ENCODE peak calls at places on chromosomes 5 and 9, in four cellular contexts. V is K562, P is GM23248, N is Karpas-422. F is an unnamed sample. For H4K20me1 and H3K4me1, the result is how much of the 10 kb centered on the place peaks cover.

GRCh38 chr9:6106576-6107339 is 91.3 kb upstream of the RANBP6 start:
- DNase-seq in V (peak), P (peak), N (peak), F (no peak)

GRCh38 chr5:59999056-59999455 is 105.5 kb upstream of the PDE4D start:
- DNase-seq in V (no peak), P (no peak), N (no peak), F (peak)

GRCh38 chr5:169121631-169122420 is 179.1 kb downstream of the SLIT3 start:
- DNase-seq in V (no peak), P (peak), N (no peak), F (peak)

GRCh38 chr9:26809795-26810194 is 82.8 kb downstream of the CAAP1 start:
- DNase-seq in V (no peak), P (peak), N (no peak), F (peak)

GRCh38 chr5:90153031-90153430 is 256.5 kb downstream of the CETN3 start:
- DNase-seq in V (no peak), P (peak), N (no peak), F (no peak)

GRCh38 chr5:138743506-138743905 is 9.7 kb upstream of the CTNNA1 start:
- DNase-seq in V (no peak), P (no peak), N (no peak), F (peak)

GRCh38 chr9:121748080-121748479 is 96.6 kb downstream of the DAB2IP start:
- DNase-seq in V (no peak), P (peak), N (no peak), F (no peak)

GRCh38 chr5:17819786-17820185 is 185.5 kb downstream of the TAF11L14 start:
- DNase-seq in V (no peak), P (no peak), N (no peak), F (peak)

GRCh38 chr5:74421365-74421764 is 219.2 kb downstream of the ENC1 start:
- DNase-seq in V (no peak), P (no peak), N (no peak), F (no peak)

GRCh38 chr9:87516222-87516930 is 18.7 kb downstream of the DAPK1 start:
- DNase-seq in V (peak), P (peak), N (no peak), F (peak)

GRCh38 chr5:169546346-169546745 is 37.2 kb upstream of the SPDL1 start:
- DNase-seq in V (no peak), P (peak), N (no peak), F (no peak)

GRCh38 chr9:95177617-95178016 is 139.9 kb downstream of the FANCC start:
- DNase-seq in V (no peak), P (no peak), N (no peak), F (no peak)

GRCh38 chr9:114588671-114589526 is 1.3 kb downstream of the ATP6V1G1 start:
- DNase-seq in V (no peak), P (peak), N (peak), F (peak)

GRCh38 chr9:91071185-91071990 is 269.8 kb downstream of the SYK start:
- DNase-seq in V (no peak), P (peak), N (no peak), F (peak)

GRCh38 chr5:16156152-16156551 is 23.4 kb downstream of the MARCHF11 start:
- DNase-seq in V (no peak), P (no peak), N (no peak), F (no peak)

GRCh38 chr9:72271617-72272478 is 93.2 kb downstream of the ZFAND5 start:
- DNase-seq in V (peak), P (peak), N (peak), F (peak)

GRCh38 chr9:26462213-26462612 is 430.4 kb downstream of the CAAP1 start:
- DNase-seq in V (no peak), P (no peak), N (no peak), F (no peak)

GRCh38 chr5:156942064-156942463 is 21.0 kb downstream of the TIMD4 start:
- DNase-seq in V (no peak), P (no peak), N (no peak), F (no peak)

GRCh38 chr9:133452562-133452961 is 7.2 kb upstream of the CACFD1 start:
- DNase-seq in V (no peak), P (no peak), N (no peak), F (no peak)

GRCh38 chr5:12861891-12862290 is 957.6 kb upstream of the CTNND2 start:
- DNase-seq in V (no peak), P (no peak), N (no peak), F (no peak)

GRCh38 chr9:127763918-127764384 is 14.5 kb downstream of the SH2D3C start:
- DNase-seq in V (peak), P (peak), N (peak), F (no peak)

GRCh38 chr5:80346055-80346454 is 26.3 kb downstream of the SPZ1 start:
- DNase-seq in V (peak), P (peak), N (peak), F (no peak)

GRCh38 chr5:162786234-162786633 is 651.2 kb upstream of the CCNG1 start:
- DNase-seq in V (no peak), P (no peak), N (no peak), F (no peak)

GRCh38 chr5:116271432-116271831 is 186.6 kb downstream of the COMMD10 start:
- DNase-seq in V (no peak), P (peak), N (no peak), F (peak)

GRCh38 chr9:76677481-76678055 is 86.7 kb upstream of the PCA3 start:
- DNase-seq in V (peak), P (peak), N (no peak), F (peak)

GRCh38 chr9:89311346-89312153 is 555 bp downstream of the CKS2 start:
- DNase-seq in V (no peak), P (peak), N (peak), F (no peak)

GRCh38 chr5:83991566-83992224 is 271.0 kb upstream of the HAPLN1 start:
- DNase-seq in V (no peak), P (no peak), N (no peak), F (peak)

GRCh38 chr9:128145536-128145935 is 3.7 kb upstream of the LCN2 start:
- DNase-seq in V (no peak), P (no peak), N (no peak), F (no peak)

GRCh38 chr5:2303391-2304100 is 420.8 kb upstream of the IRX4 start:
- DNase-seq in V (no peak), P (no peak), N (no peak), F (no peak)

GRCh38 chr5:109838157-109838556 is 148.4 kb downstream of the MAN2A1 start:
- DNase-seq in V (no peak), P (no peak), N (no peak), F (no peak)

GRCh38 chr5:9513825-9514224 is 32.0 kb downstream of the SEMA5A start:
- DNase-seq in V (no peak), P (peak), N (no peak), F (no peak)

GRCh38 chr9:117414220-117414905 is 494 bp downstream of the ASTN2 start:
- DNase-seq in V (no peak), P (peak), N (no peak), F (no peak)

GRCh38 chr5:139193928-139194327 is 4.2 kb downstream of the SIL1 start:
- DNase-seq in V (peak), P (peak), N (peak), F (no peak)

GRCh38 chr5:83540783-83541182 is 69.2 kb downstream of the VCAN start:
- DNase-seq in V (no peak), P (no peak), N (no peak), F (no peak)

GRCh38 chr5:116747881-116748280 is 173.3 kb upstream of the SEMA6A start:
- DNase-seq in V (no peak), P (no peak), N (no peak), F (no peak)

DNA sequence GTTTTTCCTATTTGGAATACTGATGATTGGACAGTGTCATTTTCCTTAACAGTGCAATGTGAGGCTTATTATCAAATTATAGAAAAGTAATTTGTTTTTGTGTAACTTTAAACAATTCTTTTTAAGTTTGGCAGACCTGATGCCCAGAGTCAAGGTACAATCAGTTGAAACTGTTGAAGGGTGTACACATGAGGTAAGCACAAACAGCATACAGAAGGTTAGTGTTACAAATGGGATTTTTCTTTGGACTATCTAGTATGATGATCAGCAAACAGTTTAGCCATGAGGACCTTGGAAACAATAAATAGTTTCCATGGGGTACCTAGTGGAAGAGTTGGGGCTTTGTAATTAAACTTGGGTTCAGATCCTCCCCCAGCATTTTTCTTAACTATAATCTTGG is 16.2 kb downstream of the MTREX start:
- DNase-seq in V (no peak), P (no peak), N (peak), F (no peak)
- H4K20me1 ChIP-seq in V (under half), P (under half), N (under half), F (under half)

GRCh38 chr9:96189995-96190394 is 112.0 kb downstream of the HSD17B3 start:
- DNase-seq in V (no peak), P (no peak), N (no peak), F (no peak)

GRCh38 chr9:96187108-96187695 is 114.8 kb downstream of the HSD17B3 start:
- DNase-seq in V (no peak), P (no peak), N (no peak), F (no peak)

GRCh38 chr9:96185518-96186156 is 116.3 kb downstream of the HSD17B3 start:
- DNase-seq in V (no peak), P (no peak), N (no peak), F (no peak)

GRCh38 chr9:96183751-96184150 is 118.2 kb downstream of the HSD17B3 start:
- DNase-seq in V (no peak), P (no peak), N (no peak), F (no peak)

DNA sequence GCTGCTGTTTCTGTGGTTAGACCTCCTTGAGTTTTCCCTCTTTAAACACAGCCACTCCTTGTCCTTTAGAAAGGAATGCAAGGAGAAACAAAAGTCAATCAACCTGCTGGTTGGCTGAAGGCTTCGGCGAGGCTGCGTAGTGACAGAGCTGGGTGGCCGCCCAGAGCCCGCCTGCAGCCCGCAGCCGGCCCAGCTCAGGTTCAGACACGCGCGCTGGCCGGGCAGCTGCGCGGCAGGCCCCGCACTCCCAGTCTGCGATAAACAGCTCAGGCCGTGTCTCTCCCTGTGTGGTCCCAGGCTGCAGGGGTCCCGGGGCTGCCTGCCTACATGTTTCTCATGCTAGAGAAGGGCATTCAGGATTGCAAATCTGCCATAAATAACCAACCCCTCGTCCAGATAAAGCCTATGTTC is 115.4 kb downstream of the HSD17B3 start:
- DNase-seq in V (no peak), P (no peak), N (no peak), F (peak)
- H2AFZ ChIP-seq in V (no peak), P (no peak), N (no peak), F (peak)

DNA sequence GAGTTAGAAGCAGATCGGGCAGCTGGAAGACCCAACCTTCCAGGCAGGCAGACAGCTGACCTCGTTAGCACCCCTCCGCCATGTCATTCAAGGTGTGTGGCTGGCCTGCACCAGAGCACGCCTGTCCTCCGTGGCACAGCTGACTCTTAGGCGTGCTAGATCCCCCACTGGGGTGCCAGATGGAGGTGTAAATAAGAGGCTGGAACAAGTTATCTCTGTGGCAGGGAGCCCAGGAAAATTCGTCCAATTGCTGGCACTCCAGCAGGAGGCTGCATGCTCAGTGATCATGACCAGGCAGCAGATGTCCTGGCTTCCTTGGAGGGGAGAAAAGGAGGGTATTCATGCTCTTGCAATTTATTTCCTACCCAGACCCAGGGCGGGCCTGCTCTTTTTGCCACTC is 7.8 kb upstream of the ALDOB start:
- DNase-seq in V (no peak), P (no peak), N (no peak), F (no peak)
- H3K4me1 ChIP-seq in V (under half), P (under half), N (under half), F (under half)

GRCh38 chr5:112933105-112933504 is 11.1 kb upstream of the REEP5 start:
- DNase-seq in V (no peak), P (no peak), N (no peak), F (no peak)

GRCh38 chr5:112933651-112934365 is 11.8 kb upstream of the REEP5 start:
- DNase-seq in V (no peak), P (peak), N (no peak), F (peak)

GRCh38 chr5:112930082-112930344 is 8.0 kb upstream of the REEP5 start:
- DNase-seq in V (no peak), P (no peak), N (no peak), F (no peak)

GRCh38 chr5:112931473-112931872 is 9.4 kb upstream of the REEP5 start:
- DNase-seq in V (peak), P (no peak), N (no peak), F (peak)

DNA sequence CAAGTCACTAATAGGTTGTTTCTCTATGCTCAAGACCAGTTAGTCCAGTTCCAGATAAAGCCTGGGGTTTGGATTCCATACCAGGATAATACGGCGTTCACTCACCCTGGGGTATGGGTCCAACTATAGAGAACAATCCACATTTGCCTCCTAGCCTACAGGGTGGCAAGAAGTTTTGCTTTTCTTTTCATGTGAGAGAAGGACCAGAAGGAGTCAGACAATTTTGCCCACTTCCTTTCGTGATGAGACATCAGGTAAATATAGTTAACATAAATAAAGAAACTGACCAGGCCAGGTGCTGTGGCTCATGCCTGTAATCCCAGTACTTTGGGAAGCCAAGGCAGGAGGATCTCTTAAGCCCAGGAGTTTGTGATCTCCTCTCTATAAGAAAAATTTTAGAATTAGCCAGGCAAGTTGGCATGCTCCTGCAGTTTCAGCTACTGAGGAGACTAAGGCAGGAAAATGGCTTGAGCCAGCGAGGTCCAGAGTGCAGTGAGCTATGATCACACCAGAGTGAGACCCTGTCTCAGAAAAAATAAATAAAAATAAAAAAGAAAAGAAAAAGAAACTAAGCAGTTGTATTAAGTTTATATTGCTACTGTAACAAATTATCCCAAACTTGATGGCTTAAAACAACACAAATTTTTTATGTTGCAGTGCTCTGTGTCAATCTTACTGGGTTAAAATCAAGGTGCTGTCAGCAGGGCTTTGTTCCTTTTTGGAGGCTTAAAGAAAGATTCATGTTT is 7.5 kb upstream of the REEP5 start:
- DNase-seq in V (no peak), P (no peak), N (no peak), F (no peak)
- H4K20me1 ChIP-seq in V (under half), P (under half), N (under half), F (under half)

DNA sequence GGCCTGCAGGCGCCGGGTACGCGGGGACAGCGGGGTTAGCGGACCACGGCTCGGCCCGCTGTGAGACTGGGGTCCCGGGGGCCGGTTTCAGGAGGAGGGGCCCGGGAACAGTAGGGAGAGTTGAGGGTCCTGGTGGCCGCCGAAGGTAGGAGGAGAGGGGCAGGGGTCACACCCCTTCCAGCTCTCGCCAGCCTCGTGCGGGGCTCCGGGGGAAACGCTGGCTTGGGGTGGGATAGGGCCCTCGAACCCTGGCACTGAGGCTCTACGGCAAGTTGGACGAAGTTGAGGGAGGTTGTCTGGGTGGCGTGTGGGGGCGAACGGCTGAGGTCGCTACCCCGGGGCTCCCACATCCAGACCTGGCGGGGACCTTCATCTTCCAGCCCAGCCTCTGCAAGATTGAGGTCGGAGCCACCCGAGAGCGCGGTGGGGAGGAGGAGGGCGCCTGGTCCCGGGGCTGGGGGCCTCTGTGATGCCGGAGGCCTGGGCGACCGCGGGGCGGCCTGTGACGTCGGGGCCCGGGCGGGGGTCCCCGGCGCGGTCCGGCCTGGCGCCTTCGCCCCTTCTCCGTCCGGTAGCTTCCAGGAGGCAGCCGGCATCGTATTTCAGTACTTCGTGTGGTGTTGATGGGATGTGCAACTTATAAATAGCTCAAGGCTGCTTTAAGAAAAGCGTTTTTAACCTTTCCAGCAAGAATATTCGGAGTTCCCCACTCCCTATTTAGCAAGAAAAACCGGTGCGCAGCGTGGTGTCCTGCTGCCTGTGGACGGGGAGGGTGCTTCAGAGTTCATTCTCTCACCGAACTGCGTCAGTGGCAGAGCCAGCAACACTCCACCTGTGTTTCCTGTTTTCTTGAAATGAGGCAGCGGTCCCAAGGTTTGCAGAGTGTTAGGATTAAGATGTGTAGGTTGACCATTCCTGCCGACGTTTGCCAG is 910 bp downstream of the HABP4 start:
- DNase-seq in V (no peak), P (peak), N (no peak), F (peak)
- H2AFZ ChIP-seq in V (peak), P (peak), N (no peak), F (peak)

GRCh38 chr9:98992885-98993569 is 49.3 kb downstream of the COL15A1 start:
- DNase-seq in V (no peak), P (no peak), N (no peak), F (no peak)

GRCh38 chr9:98993570-98993945 is 49.9 kb downstream of the COL15A1 start:
- DNase-seq in V (no peak), P (no peak), N (no peak), F (no peak)

GRCh38 chr9:98995059-98995665 is 51.5 kb downstream of the COL15A1 start:
- DNase-seq in V (no peak), P (peak), N (no peak), F (no peak)

GRCh38 chr9:98995971-98996504 is 52.3 kb downstream of the COL15A1 start:
- DNase-seq in V (no peak), P (no peak), N (no peak), F (no peak)

GRCh38 chr9:98994226-98995058 is 50.7 kb downstream of the COL15A1 start:
- DNase-seq in V (no peak), P (peak), N (no peak), F (no peak)
- H3K4me1 ChIP-seq in V (under half), P (under half), N (under half), F (under half)

GRCh38 chr9:15433661-15434060 is 11.0 kb downstream of the SNAPC3 start:
- DNase-seq in V (no peak), P (no peak), N (no peak), F (no peak)
- H4K20me1 ChIP-seq in V (under half), P (under half), N (under half), F (half or more)

F was measured in astrocyte.